ENCODE peak calls at places on chromosome 13, in nine cellular contexts. F, X, A, U, P, V, B, T and Y are unnamed samples.

GRCh38 chr13:31054632-31055031 is 107.1 kb downstream of the HSPH1 start:
- DNase-seq in F (no peak), X (no peak), A (no peak), U (no peak), P (no peak), V (no peak), B (no peak), T (no peak), Y (no peak)

GRCh38 chr13:112251930-112252585 is 124.1 kb upstream of the SPACA7 start:
- DNase-seq in F (no peak), X (no peak), A (no peak), U (no peak), P (no peak), V (no peak), B (no peak), T (no peak), Y (no peak)

GRCh38 chr13:109655206-109655600 is 131.2 kb downstream of the IRS2 start:
- DNase-seq in F (no peak), X (no peak), A (peak; percentile 71), U (no peak), P (no peak), V (no peak), B (no peak), T (no peak), Y (no peak)

GRCh38 chr13:52195052-52195837 is 35.8 kb upstream of the NEK3 start:
- DNase-seq in F (peak; percentile 55), X (no peak), A (peak; percentile 90), U (peak; percentile 26), P (no peak), V (peak; percentile 30), B (peak; percentile 81), T (peak; percentile 7), Y (no peak)

GRCh38 chr13:110920038-110920437 is 5.2 kb upstream of the ANKRD10 start:
- DNase-seq in F (no peak), X (no peak), A (no peak), U (no peak), P (no peak), V (no peak), B (no peak), T (no peak), Y (no peak)

GRCh38 chr13:41835871-41836270 is 125.0 kb downstream of the VWA8 start:
- DNase-seq in F (no peak), X (no peak), A (peak; percentile 89), U (no peak), P (no peak), V (no peak), B (no peak), T (no peak), Y (no peak)

GRCh38 chr13:112172641-112173171 is 105.8 kb downstream of the SOX1 start:
- DNase-seq in F (no peak), X (no peak), A (no peak), U (no peak), P (no peak), V (peak; percentile 35), B (no peak), T (no peak), Y (no peak)

GRCh38 chr13:40518481-40518882 is 148.0 kb downstream of the FOXO1 start:
- DNase-seq in F (no peak), X (peak; percentile 23), A (no peak), U (peak; percentile 72), P (no peak), V (no peak), B (no peak), T (peak; percentile 41), Y (no peak)

GRCh38 chr13:108702171-108702570 is 72.8 kb downstream of the MYO16 start:
- DNase-seq in F (no peak), X (no peak), A (no peak), U (no peak), P (no peak), V (no peak), B (no peak), T (no peak), Y (no peak)

GRCh38 chr13:90448466-90449037 is 898.9 kb upstream of the MIR17HG start:
- DNase-seq in F (no peak), X (peak; percentile 77), A (no peak), U (no peak), P (no peak), V (no peak), B (no peak), T (no peak), Y (no peak)

GRCh38 chr13:90485441-90485840 is 862.0 kb upstream of the MIR17HG start:
- DNase-seq in F (no peak), X (no peak), A (peak; percentile 83), U (no peak), P (no peak), V (no peak), B (no peak), T (no peak), Y (no peak)

GRCh38 chr13:26486550-26486949 is 70.9 kb upstream of the WASF3 start:
- DNase-seq in F (no peak), X (no peak), A (no peak), U (no peak), P (no peak), V (no peak), B (no peak), T (no peak), Y (no peak)

GRCh38 chr13:68745517-68745916 is 1362.1 kb upstream of the ATXN8OS start:
- DNase-seq in F (no peak), X (no peak), A (no peak), U (no peak), P (no peak), V (no peak), B (no peak), T (no peak), Y (no peak)